ENCODE peak calls at places on chromosomes 1 and 21, in seven cellular contexts. One of them, this sample, is unnamed.

GRCh38 chr1:179228783-179229213 is 679 bp downstream of the ABL2 start:
- DNase-seq in AG09319: no peak
- DNase-seq in fibroblast of lung: peak; percentile 21
- DNase-seq in HFF-Myc: no peak
- DNase-seq in endothelial cell: peak; percentile 54
- DNase-seq in OCI-LY7: no peak
- DNase-seq in mammary epithelial cell: no peak
- DNase-seq in this sample: peak; percentile 24

GRCh38 chr1:31161571-31161970 is 78.1 kb downstream of the NKAIN1 start:
- DNase-seq in HFF-Myc: no peak
- DNase-seq in OCI-LY7: no peak
- DNase-seq in mammary epithelial cell: no peak
- DNase-seq in endothelial cell: no peak
- DNase-seq in AG09319: no peak
- DNase-seq in fibroblast of lung: no peak
- DNase-seq in this sample: peak; percentile 13

GRCh38 chr1:167899253-167899681 is 14.7 kb downstream of the ADCY10 start:
- DNase-seq in AG09319: peak; percentile 10
- DNase-seq in endothelial cell: no peak
- DNase-seq in OCI-LY7: no peak
- DNase-seq in mammary epithelial cell: no peak
- DNase-seq in fibroblast of lung: peak; percentile 80
- DNase-seq in HFF-Myc: no peak
- DNase-seq in this sample: peak; percentile 61

GRCh38 chr1:12140676-12141532 is 25.9 kb upstream of the TNFRSF1B start:
- DNase-seq in endothelial cell: no peak
- DNase-seq in AG09319: no peak
- DNase-seq in fibroblast of lung: no peak
- DNase-seq in HFF-Myc: no peak
- DNase-seq in mammary epithelial cell: no peak
- DNase-seq in OCI-LY7: no peak
- DNase-seq in this sample: no peak

GRCh38 chr1:14780271-14780670 is 181.8 kb downstream of the KAZN start:
- DNase-seq in OCI-LY7: no peak
- DNase-seq in fibroblast of lung: no peak
- DNase-seq in HFF-Myc: no peak
- DNase-seq in endothelial cell: no peak
- DNase-seq in AG09319: no peak
- DNase-seq in mammary epithelial cell: no peak
- DNase-seq in this sample: peak; percentile 50

GRCh38 chr1:169250022-169250421 is 117.6 kb downstream of the NME7 start:
- DNase-seq in mammary epithelial cell: peak; percentile 27
- DNase-seq in OCI-LY7: no peak
- DNase-seq in endothelial cell: no peak
- DNase-seq in AG09319: no peak
- DNase-seq in HFF-Myc: peak; percentile 11
- DNase-seq in fibroblast of lung: peak; percentile 10
- DNase-seq in this sample: peak; percentile 12

GRCh38 chr1:177355575-177355974 is 184.8 kb downstream of the BRINP2 start:
- DNase-seq in mammary epithelial cell: peak; percentile 41
- DNase-seq in HFF-Myc: peak; percentile 19
- DNase-seq in AG09319: no peak
- DNase-seq in OCI-LY7: peak; percentile 11
- DNase-seq in fibroblast of lung: peak; percentile 47
- DNase-seq in endothelial cell: peak; percentile 40
- DNase-seq in this sample: peak; percentile 56

GRCh38 chr1:924619-925323 is 1.0 kb downstream of the SAMD11 start:
- DNase-seq in OCI-LY7: no peak
- DNase-seq in endothelial cell: peak; percentile 41
- DNase-seq in HFF-Myc: no peak
- DNase-seq in fibroblast of lung: peak; percentile 20
- DNase-seq in AG09319: no peak
- DNase-seq in mammary epithelial cell: peak; percentile 40
- DNase-seq in this sample: peak; percentile 80

GRCh38 chr1:225670806-225671733 is 18.1 kb upstream of the ENAH start:
- DNase-seq in AG09319: no peak
- DNase-seq in mammary epithelial cell: peak; percentile 48
- DNase-seq in OCI-LY7: no peak
- DNase-seq in HFF-Myc: no peak
- DNase-seq in fibroblast of lung: no peak
- DNase-seq in endothelial cell: no peak
- DNase-seq in this sample: no peak

GRCh38 chr1:205962821-205963221 is 19.6 kb upstream of the SLC26A9 start:
- DNase-seq in HFF-Myc: no peak
- DNase-seq in AG09319: no peak
- DNase-seq in mammary epithelial cell: no peak
- DNase-seq in fibroblast of lung: no peak
- DNase-seq in OCI-LY7: no peak
- DNase-seq in endothelial cell: no peak
- DNase-seq in this sample: no peak

GRCh38 chr1:156492591-156493080 is 7.9 kb downstream of the MEF2D start:
- DNase-seq in AG09319: no peak
- DNase-seq in endothelial cell: no peak
- DNase-seq in HFF-Myc: no peak
- DNase-seq in OCI-LY7: peak; percentile 97
- DNase-seq in mammary epithelial cell: no peak
- DNase-seq in fibroblast of lung: no peak
- DNase-seq in this sample: no peak

GRCh38 chr1:204041232-204041767 is 31.6 kb upstream of the SOX13 start:
- DNase-seq in HFF-Myc: no peak
- DNase-seq in AG09319: no peak
- DNase-seq in mammary epithelial cell: no peak
- DNase-seq in endothelial cell: no peak
- DNase-seq in OCI-LY7: no peak
- DNase-seq in fibroblast of lung: no peak
- DNase-seq in this sample: no peak

GRCh38 chr1:7136166-7136953 is 351.1 kb downstream of the CAMTA1 start:
- DNase-seq in fibroblast of lung: no peak
- DNase-seq in HFF-Myc: no peak
- DNase-seq in endothelial cell: no peak
- DNase-seq in mammary epithelial cell: no peak
- DNase-seq in OCI-LY7: no peak
- DNase-seq in AG09319: no peak
- DNase-seq in this sample: no peak

GRCh38 chr1:234972411-234973191 is 156.0 kb downstream of the TOMM20 start:
- DNase-seq in endothelial cell: no peak
- DNase-seq in mammary epithelial cell: no peak
- DNase-seq in HFF-Myc: no peak
- DNase-seq in OCI-LY7: no peak
- DNase-seq in AG09319: no peak
- DNase-seq in fibroblast of lung: no peak
- DNase-seq in this sample: no peak

GRCh38 chr1:18401921-18402320 is 78.8 kb upstream of the KLHDC7A start:
- DNase-seq in mammary epithelial cell: no peak
- DNase-seq in endothelial cell: no peak
- DNase-seq in fibroblast of lung: no peak
- DNase-seq in HFF-Myc: no peak
- DNase-seq in AG09319: no peak
- DNase-seq in OCI-LY7: no peak
- DNase-seq in this sample: no peak

GRCh38 chr1:205274041-205274691 is 46.4 kb downstream of the TMCC2 start:
- DNase-seq in AG09319: no peak
- DNase-seq in fibroblast of lung: no peak
- DNase-seq in OCI-LY7: peak; percentile 49
- DNase-seq in mammary epithelial cell: no peak
- DNase-seq in endothelial cell: no peak
- DNase-seq in HFF-Myc: no peak
- DNase-seq in this sample: no peak

GRCh38 chr1:55823521-55824296 is 608.5 kb upstream of the USP24 start:
- DNase-seq in AG09319: no peak
- DNase-seq in HFF-Myc: no peak
- DNase-seq in endothelial cell: no peak
- DNase-seq in mammary epithelial cell: no peak
- DNase-seq in OCI-LY7: no peak
- DNase-seq in fibroblast of lung: peak; percentile 46
- DNase-seq in this sample: no peak

GRCh38 chr21:43645414-43645891 is 13.8 kb downstream of the HSF2BP start:
- DNase-seq in endothelial cell: peak; percentile 49
- DNase-seq in OCI-LY7: peak; percentile 56
- DNase-seq in fibroblast of lung: peak; percentile 80
- DNase-seq in mammary epithelial cell: peak; percentile 72
- DNase-seq in AG09319: no peak
- DNase-seq in HFF-Myc: peak; percentile 35
- DNase-seq in this sample: peak; percentile 89

GRCh38 chr1:235079443-235079967 is 49.1 kb downstream of the TOMM20 start:
- DNase-seq in mammary epithelial cell: peak; percentile 99
- DNase-seq in HFF-Myc: no peak
- DNase-seq in endothelial cell: no peak
- DNase-seq in OCI-LY7: peak; percentile 55
- DNase-seq in AG09319: no peak
- DNase-seq in fibroblast of lung: no peak
- DNase-seq in this sample: no peak

GRCh38 chr21:15437873-15438272 is 291.9 kb upstream of the USP25 start:
- DNase-seq in endothelial cell: no peak
- DNase-seq in fibroblast of lung: peak; percentile 23
- DNase-seq in OCI-LY7: no peak
- DNase-seq in HFF-Myc: peak; percentile 30
- DNase-seq in mammary epithelial cell: peak; percentile 84
- DNase-seq in AG09319: no peak
- DNase-seq in this sample: peak; percentile 39

GRCh38 chr1:54345116-54345515 is 61.1 kb downstream of the SSBP3 start:
- DNase-seq in HFF-Myc: no peak
- DNase-seq in endothelial cell: no peak
- DNase-seq in mammary epithelial cell: no peak
- DNase-seq in OCI-LY7: no peak
- DNase-seq in AG09319: no peak
- DNase-seq in fibroblast of lung: no peak
- DNase-seq in this sample: no peak

GRCh38 chr1:245085508-245086095 is 69.2 kb upstream of the KIF26B start:
- DNase-seq in fibroblast of lung: peak; percentile 95
- DNase-seq in HFF-Myc: peak; percentile 85
- DNase-seq in AG09319: peak; percentile 77
- DNase-seq in mammary epithelial cell: peak; percentile 92
- DNase-seq in OCI-LY7: no peak
- DNase-seq in endothelial cell: no peak
- DNase-seq in this sample: peak; percentile 88

GRCh38 chr1:214136336-214136735 is 144.6 kb upstream of the SMYD2 start:
- DNase-seq in OCI-LY7: no peak
- DNase-seq in AG09319: no peak
- DNase-seq in mammary epithelial cell: no peak
- DNase-seq in fibroblast of lung: no peak
- DNase-seq in HFF-Myc: no peak
- DNase-seq in endothelial cell: no peak
- DNase-seq in this sample: peak; percentile 1

GRCh38 chr1:64654519-64655341 is 90.1 kb upstream of the RAVER2 start:
- DNase-seq in HFF-Myc: no peak
- DNase-seq in OCI-LY7: no peak
- DNase-seq in fibroblast of lung: peak; percentile 34
- DNase-seq in endothelial cell: no peak
- DNase-seq in AG09319: peak; percentile 12
- DNase-seq in mammary epithelial cell: peak; percentile 19
- DNase-seq in this sample: peak; percentile 48
- TF ChIP-seq CTCF in HFF-Myc: no peak
- TF ChIP-seq CTCF in OCI-LY7: no peak
- TF ChIP-seq CTCF in fibroblast of lung: peak; percentile 15
- TF ChIP-seq CTCF in endothelial cell: no peak
- TF ChIP-seq CTCF in AG09319: peak; percentile 32
- TF ChIP-seq CTCF in mammary epithelial cell: no peak
- TF ChIP-seq CTCF in this sample: peak; percentile 17

DNA sequence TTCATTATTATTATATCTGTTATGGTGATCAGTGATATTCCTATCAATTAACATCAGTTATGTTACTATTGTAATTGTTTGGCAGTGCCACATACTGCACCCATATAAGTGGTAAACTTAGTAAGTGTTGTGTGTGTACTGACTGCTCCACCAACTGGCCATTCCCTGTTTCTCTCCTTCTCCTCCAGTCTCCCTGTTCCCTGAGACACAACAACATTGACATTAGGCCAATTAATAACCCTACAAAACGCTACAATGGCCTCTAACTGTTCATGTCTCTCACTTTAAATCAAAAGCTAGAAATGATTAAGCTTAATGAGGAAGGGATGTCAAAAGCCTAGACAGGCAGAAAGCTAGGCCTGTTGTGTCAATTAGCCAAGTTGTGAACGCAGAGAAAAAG is 6.6 kb upstream of the THRAP3 start:
- DNase-seq in HFF-Myc: no peak
- DNase-seq in AG09319: no peak
- DNase-seq in OCI-LY7: no peak
- DNase-seq in mammary epithelial cell: peak; percentile 27
- DNase-seq in fibroblast of lung: peak; percentile 71
- DNase-seq in endothelial cell: no peak
- DNase-seq in this sample: peak; percentile 71
- TF ChIP-seq CTCF in HFF-Myc: no peak
- TF ChIP-seq CTCF in AG09319: peak; percentile 38
- TF ChIP-seq CTCF in OCI-LY7: peak; percentile 26
- TF ChIP-seq CTCF in mammary epithelial cell: no peak
- TF ChIP-seq CTCF in fibroblast of lung: peak; percentile 60
- TF ChIP-seq CTCF in endothelial cell: no peak
- TF ChIP-seq CTCF in this sample: peak; percentile 44

GRCh38 chr1:118484893-118485292 is 299.9 kb upstream of the SPAG17 start:
- DNase-seq in mammary epithelial cell: no peak
- DNase-seq in OCI-LY7: no peak
- DNase-seq in HFF-Myc: no peak
- DNase-seq in AG09319: no peak
- DNase-seq in fibroblast of lung: no peak
- DNase-seq in endothelial cell: no peak
- DNase-seq in this sample: no peak
- TF ChIP-seq CTCF in mammary epithelial cell: no peak
- TF ChIP-seq CTCF in OCI-LY7: no peak
- TF ChIP-seq CTCF in HFF-Myc: no peak
- TF ChIP-seq CTCF in AG09319: no peak
- TF ChIP-seq CTCF in fibroblast of lung: no peak
- TF ChIP-seq CTCF in endothelial cell: no peak
- TF ChIP-seq CTCF in this sample: no peak

GRCh38 chr1:195970209-195970608 is 638.0 kb downstream of the KCNT2 start:
- DNase-seq in mammary epithelial cell: no peak
- DNase-seq in OCI-LY7: no peak
- DNase-seq in endothelial cell: no peak
- DNase-seq in HFF-Myc: no peak
- DNase-seq in AG09319: no peak
- DNase-seq in fibroblast of lung: no peak
- DNase-seq in this sample: no peak
- TF ChIP-seq CTCF in mammary epithelial cell: no peak
- TF ChIP-seq CTCF in OCI-LY7: no peak
- TF ChIP-seq CTCF in endothelial cell: no peak
- TF ChIP-seq CTCF in HFF-Myc: no peak
- TF ChIP-seq CTCF in AG09319: no peak
- TF ChIP-seq CTCF in fibroblast of lung: no peak
- TF ChIP-seq CTCF in this sample: no peak

This sample was measured in cardiac muscle cell.